ENCODE peak calls at places on chromosomes 16 and 17, in eight cellular contexts. One of them, this sample, is unnamed.

GRCh38 chr17:1275962-1276736 is 3.3 kb upstream of the TRARG1 start:
- DNase-seq in Peyer's patch: peak; percentile 87
- DNase-seq in HT1080: no peak
- DNase-seq in thoracic aorta: no peak
- DNase-seq in stimulated activated CD4-positive, alpha-beta T cell treated with anti-CD3 and anti-CD28 coated beads, Interleukin-2, amount 100 ng/mL, for 4 hours: peak; percentile 48
- DNase-seq in fibroblast of the conjunctiva: no peak
- DNase-seq in activated naive CD8-positive, alpha-beta T cell treated with anti-CD3 and anti-CD28 coated beads, Interleukin-2, amount 50 U/mL, for 24 hours: peak; percentile 78
- DNase-seq in GM13977: peak; percentile 84
- DNase-seq in this sample: no peak

GRCh38 chr17:46768540-46768870 is 50.0 kb downstream of the WNT3 start:
- DNase-seq in GM13977: no peak
- DNase-seq in Peyer's patch: peak; percentile 36
- DNase-seq in thoracic aorta: no peak
- DNase-seq in activated naive CD8-positive, alpha-beta T cell treated with anti-CD3 and anti-CD28 coated beads, Interleukin-2, amount 50 U/mL, for 24 hours: no peak
- DNase-seq in stimulated activated CD4-positive, alpha-beta T cell treated with anti-CD3 and anti-CD28 coated beads, Interleukin-2, amount 100 ng/mL, for 4 hours: no peak
- DNase-seq in HT1080: no peak
- DNase-seq in fibroblast of the conjunctiva: no peak
- DNase-seq in this sample: peak; percentile 55

GRCh38 chr17:77324227-77324626 is 183.5 kb downstream of the SEC14L1 start:
- DNase-seq in stimulated activated CD4-positive, alpha-beta T cell treated with anti-CD3 and anti-CD28 coated beads, Interleukin-2, amount 100 ng/mL, for 4 hours: no peak
- DNase-seq in Peyer's patch: peak; percentile 46
- DNase-seq in GM13977: no peak
- DNase-seq in fibroblast of the conjunctiva: no peak
- DNase-seq in activated naive CD8-positive, alpha-beta T cell treated with anti-CD3 and anti-CD28 coated beads, Interleukin-2, amount 50 U/mL, for 24 hours: no peak
- DNase-seq in thoracic aorta: no peak
- DNase-seq in HT1080: no peak
- DNase-seq in this sample: peak; percentile 56

GRCh38 chr17:79338589-79338988 is 264.0 kb downstream of the ENGASE start:
- DNase-seq in thoracic aorta: no peak
- DNase-seq in HT1080: peak; percentile 6
- DNase-seq in activated naive CD8-positive, alpha-beta T cell treated with anti-CD3 and anti-CD28 coated beads, Interleukin-2, amount 50 U/mL, for 24 hours: no peak
- DNase-seq in Peyer's patch: no peak
- DNase-seq in stimulated activated CD4-positive, alpha-beta T cell treated with anti-CD3 and anti-CD28 coated beads, Interleukin-2, amount 100 ng/mL, for 4 hours: no peak
- DNase-seq in fibroblast of the conjunctiva: no peak
- DNase-seq in GM13977: no peak
- DNase-seq in this sample: no peak

GRCh38 chr17:14298221-14298994 is 2.5 kb upstream of the HS3ST3B1 start:
- DNase-seq in activated naive CD8-positive, alpha-beta T cell treated with anti-CD3 and anti-CD28 coated beads, Interleukin-2, amount 50 U/mL, for 24 hours: no peak
- DNase-seq in thoracic aorta: no peak
- DNase-seq in Peyer's patch: no peak
- DNase-seq in HT1080: no peak
- DNase-seq in fibroblast of the conjunctiva: no peak
- DNase-seq in GM13977: no peak
- DNase-seq in stimulated activated CD4-positive, alpha-beta T cell treated with anti-CD3 and anti-CD28 coated beads, Interleukin-2, amount 100 ng/mL, for 4 hours: no peak
- DNase-seq in this sample: peak; percentile 56

GRCh38 chr16:7217797-7218196 is 114.8 kb upstream of the RBFOX1 start:
- DNase-seq in activated naive CD8-positive, alpha-beta T cell treated with anti-CD3 and anti-CD28 coated beads, Interleukin-2, amount 50 U/mL, for 24 hours: no peak
- DNase-seq in HT1080: no peak
- DNase-seq in stimulated activated CD4-positive, alpha-beta T cell treated with anti-CD3 and anti-CD28 coated beads, Interleukin-2, amount 100 ng/mL, for 4 hours: no peak
- DNase-seq in Peyer's patch: no peak
- DNase-seq in fibroblast of the conjunctiva: no peak
- DNase-seq in GM13977: no peak
- DNase-seq in thoracic aorta: no peak
- DNase-seq in this sample: no peak

GRCh38 chr16:86305440-86305839 is 204.9 kb upstream of the FOXF1 start:
- DNase-seq in stimulated activated CD4-positive, alpha-beta T cell treated with anti-CD3 and anti-CD28 coated beads, Interleukin-2, amount 100 ng/mL, for 4 hours: no peak
- DNase-seq in Peyer's patch: no peak
- DNase-seq in thoracic aorta: no peak
- DNase-seq in activated naive CD8-positive, alpha-beta T cell treated with anti-CD3 and anti-CD28 coated beads, Interleukin-2, amount 50 U/mL, for 24 hours: no peak
- DNase-seq in GM13977: no peak
- DNase-seq in fibroblast of the conjunctiva: no peak
- DNase-seq in HT1080: no peak
- DNase-seq in this sample: no peak

GRCh38 chr17:15341385-15341849 is at the start of gene TEKT3:
- DNase-seq in Peyer's patch: peak; percentile 90
- DNase-seq in HT1080: no peak
- DNase-seq in GM13977: no peak
- DNase-seq in thoracic aorta: peak; percentile 49
- DNase-seq in stimulated activated CD4-positive, alpha-beta T cell treated with anti-CD3 and anti-CD28 coated beads, Interleukin-2, amount 100 ng/mL, for 4 hours: no peak
- DNase-seq in activated naive CD8-positive, alpha-beta T cell treated with anti-CD3 and anti-CD28 coated beads, Interleukin-2, amount 50 U/mL, for 24 hours: peak; percentile 4
- DNase-seq in fibroblast of the conjunctiva: peak; percentile 38
- DNase-seq in this sample: peak; percentile 89

GRCh38 chr16:1966460-1966859 is at the start of gene RNF151:
- DNase-seq in GM13977: no peak
- DNase-seq in activated naive CD8-positive, alpha-beta T cell treated with anti-CD3 and anti-CD28 coated beads, Interleukin-2, amount 50 U/mL, for 24 hours: no peak
- DNase-seq in stimulated activated CD4-positive, alpha-beta T cell treated with anti-CD3 and anti-CD28 coated beads, Interleukin-2, amount 100 ng/mL, for 4 hours: no peak
- DNase-seq in thoracic aorta: no peak
- DNase-seq in HT1080: no peak
- DNase-seq in Peyer's patch: no peak
- DNase-seq in fibroblast of the conjunctiva: no peak
- DNase-seq in this sample: no peak

GRCh38 chr17:2275722-2276121 is 27.9 kb downstream of the SMG6 start:
- DNase-seq in stimulated activated CD4-positive, alpha-beta T cell treated with anti-CD3 and anti-CD28 coated beads, Interleukin-2, amount 100 ng/mL, for 4 hours: no peak
- DNase-seq in GM13977: no peak
- DNase-seq in activated naive CD8-positive, alpha-beta T cell treated with anti-CD3 and anti-CD28 coated beads, Interleukin-2, amount 50 U/mL, for 24 hours: no peak
- DNase-seq in thoracic aorta: no peak
- DNase-seq in HT1080: no peak
- DNase-seq in fibroblast of the conjunctiva: no peak
- DNase-seq in Peyer's patch: no peak
- DNase-seq in this sample: no peak

GRCh38 chr17:6120351-6120750 is 50.2 kb downstream of the WSCD1 start:
- DNase-seq in thoracic aorta: no peak
- DNase-seq in activated naive CD8-positive, alpha-beta T cell treated with anti-CD3 and anti-CD28 coated beads, Interleukin-2, amount 50 U/mL, for 24 hours: no peak
- DNase-seq in Peyer's patch: no peak
- DNase-seq in GM13977: no peak
- DNase-seq in stimulated activated CD4-positive, alpha-beta T cell treated with anti-CD3 and anti-CD28 coated beads, Interleukin-2, amount 100 ng/mL, for 4 hours: no peak
- DNase-seq in HT1080: no peak
- DNase-seq in fibroblast of the conjunctiva: no peak
- DNase-seq in this sample: no peak

GRCh38 chr17:1486802-1487695 is 5.4 kb downstream of the MYO1C start:
- DNase-seq in Peyer's patch: peak; percentile 93
- DNase-seq in activated naive CD8-positive, alpha-beta T cell treated with anti-CD3 and anti-CD28 coated beads, Interleukin-2, amount 50 U/mL, for 24 hours: peak; percentile 90
- DNase-seq in GM13977: peak; percentile 83
- DNase-seq in HT1080: no peak
- DNase-seq in thoracic aorta: peak; percentile 62
- DNase-seq in stimulated activated CD4-positive, alpha-beta T cell treated with anti-CD3 and anti-CD28 coated beads, Interleukin-2, amount 100 ng/mL, for 4 hours: peak; percentile 75
- DNase-seq in fibroblast of the conjunctiva: peak; percentile 41
- DNase-seq in this sample: peak; percentile 94

GRCh38 chr17:76726766-76727718 is at the start of gene METTL23:
- DNase-seq in stimulated activated CD4-positive, alpha-beta T cell treated with anti-CD3 and anti-CD28 coated beads, Interleukin-2, amount 100 ng/mL, for 4 hours: peak; percentile 58
- DNase-seq in GM13977: peak; percentile 81
- DNase-seq in thoracic aorta: no peak
- DNase-seq in fibroblast of the conjunctiva: no peak
- DNase-seq in HT1080: peak; percentile 72
- DNase-seq in activated naive CD8-positive, alpha-beta T cell treated with anti-CD3 and anti-CD28 coated beads, Interleukin-2, amount 50 U/mL, for 24 hours: peak; percentile 86
- DNase-seq in Peyer's patch: peak; percentile 95
- DNase-seq in this sample: peak; percentile 93

GRCh38 chr16:78571880-78572279 is 472.4 kb downstream of the WWOX start:
- DNase-seq in activated naive CD8-positive, alpha-beta T cell treated with anti-CD3 and anti-CD28 coated beads, Interleukin-2, amount 50 U/mL, for 24 hours: no peak
- DNase-seq in fibroblast of the conjunctiva: no peak
- DNase-seq in GM13977: no peak
- DNase-seq in stimulated activated CD4-positive, alpha-beta T cell treated with anti-CD3 and anti-CD28 coated beads, Interleukin-2, amount 100 ng/mL, for 4 hours: no peak
- DNase-seq in thoracic aorta: no peak
- DNase-seq in HT1080: no peak
- DNase-seq in Peyer's patch: no peak
- DNase-seq in this sample: no peak

GRCh38 chr17:8204761-8205555 is 5.4 kb downstream of the AURKB start:
- DNase-seq in fibroblast of the conjunctiva: no peak
- DNase-seq in stimulated activated CD4-positive, alpha-beta T cell treated with anti-CD3 and anti-CD28 coated beads, Interleukin-2, amount 100 ng/mL, for 4 hours: no peak
- DNase-seq in activated naive CD8-positive, alpha-beta T cell treated with anti-CD3 and anti-CD28 coated beads, Interleukin-2, amount 50 U/mL, for 24 hours: no peak
- DNase-seq in thoracic aorta: no peak
- DNase-seq in GM13977: no peak
- DNase-seq in HT1080: no peak
- DNase-seq in Peyer's patch: no peak
- DNase-seq in this sample: no peak

GRCh38 chr17:50277357-50277754 is 3.1 kb downstream of the TMEM92 start:
- DNase-seq in thoracic aorta: no peak
- DNase-seq in Peyer's patch: no peak
- DNase-seq in HT1080: no peak
- DNase-seq in activated naive CD8-positive, alpha-beta T cell treated with anti-CD3 and anti-CD28 coated beads, Interleukin-2, amount 50 U/mL, for 24 hours: no peak
- DNase-seq in GM13977: no peak
- DNase-seq in fibroblast of the conjunctiva: no peak
- DNase-seq in stimulated activated CD4-positive, alpha-beta T cell treated with anti-CD3 and anti-CD28 coated beads, Interleukin-2, amount 100 ng/mL, for 4 hours: no peak
- DNase-seq in this sample: no peak

GRCh38 chr16:71421911-71422310 is 19.9 kb downstream of the TLE7 start:
- DNase-seq in thoracic aorta: no peak
- DNase-seq in activated naive CD8-positive, alpha-beta T cell treated with anti-CD3 and anti-CD28 coated beads, Interleukin-2, amount 50 U/mL, for 24 hours: peak; percentile 29
- DNase-seq in Peyer's patch: peak; percentile 55
- DNase-seq in stimulated activated CD4-positive, alpha-beta T cell treated with anti-CD3 and anti-CD28 coated beads, Interleukin-2, amount 100 ng/mL, for 4 hours: no peak
- DNase-seq in HT1080: peak; percentile 26
- DNase-seq in fibroblast of the conjunctiva: no peak
- DNase-seq in GM13977: peak; percentile 63
- DNase-seq in this sample: no peak

GRCh38 chr17:8629371-8630226 is 926 bp downstream of the MYH10 start:
- DNase-seq in stimulated activated CD4-positive, alpha-beta T cell treated with anti-CD3 and anti-CD28 coated beads, Interleukin-2, amount 100 ng/mL, for 4 hours: no peak
- DNase-seq in activated naive CD8-positive, alpha-beta T cell treated with anti-CD3 and anti-CD28 coated beads, Interleukin-2, amount 50 U/mL, for 24 hours: peak; percentile 14
- DNase-seq in Peyer's patch: no peak
- DNase-seq in thoracic aorta: no peak
- DNase-seq in HT1080: no peak
- DNase-seq in fibroblast of the conjunctiva: no peak
- DNase-seq in GM13977: peak; percentile 37
- DNase-seq in this sample: no peak

GRCh38 chr16:88924834-88925539 is 52.0 kb downstream of the CBFA2T3 start:
- DNase-seq in Peyer's patch: peak; percentile 74
- DNase-seq in thoracic aorta: no peak
- DNase-seq in stimulated activated CD4-positive, alpha-beta T cell treated with anti-CD3 and anti-CD28 coated beads, Interleukin-2, amount 100 ng/mL, for 4 hours: no peak
- DNase-seq in fibroblast of the conjunctiva: peak; percentile 80
- DNase-seq in activated naive CD8-positive, alpha-beta T cell treated with anti-CD3 and anti-CD28 coated beads, Interleukin-2, amount 50 U/mL, for 24 hours: peak; percentile 54
- DNase-seq in HT1080: peak; percentile 86
- DNase-seq in GM13977: peak; percentile 84
- DNase-seq in this sample: no peak

GRCh38 chr17:77372444-77373297 is 231.9 kb downstream of the SEC14L1 start:
- DNase-seq in stimulated activated CD4-positive, alpha-beta T cell treated with anti-CD3 and anti-CD28 coated beads, Interleukin-2, amount 100 ng/mL, for 4 hours: peak; percentile 37
- DNase-seq in thoracic aorta: no peak
- DNase-seq in HT1080: no peak
- DNase-seq in Peyer's patch: peak; percentile 90
- DNase-seq in fibroblast of the conjunctiva: peak; percentile 77
- DNase-seq in activated naive CD8-positive, alpha-beta T cell treated with anti-CD3 and anti-CD28 coated beads, Interleukin-2, amount 50 U/mL, for 24 hours: peak; percentile 67
- DNase-seq in GM13977: peak; percentile 90
- DNase-seq in this sample: no peak

GRCh38 chr17:83186751-83187421 is 107.5 kb downstream of the METRNL start:
- DNase-seq in stimulated activated CD4-positive, alpha-beta T cell treated with anti-CD3 and anti-CD28 coated beads, Interleukin-2, amount 100 ng/mL, for 4 hours: no peak
- DNase-seq in Peyer's patch: no peak
- DNase-seq in fibroblast of the conjunctiva: no peak
- DNase-seq in GM13977: no peak
- DNase-seq in thoracic aorta: no peak
- DNase-seq in activated naive CD8-positive, alpha-beta T cell treated with anti-CD3 and anti-CD28 coated beads, Interleukin-2, amount 50 U/mL, for 24 hours: no peak
- DNase-seq in HT1080: no peak
- DNase-seq in this sample: no peak

GRCh38 chr16:57815987-57816745 is 13.9 kb upstream of the KIFC3 start:
- DNase-seq in fibroblast of the conjunctiva: peak; percentile 51
- DNase-seq in activated naive CD8-positive, alpha-beta T cell treated with anti-CD3 and anti-CD28 coated beads, Interleukin-2, amount 50 U/mL, for 24 hours: peak; percentile 52
- DNase-seq in thoracic aorta: peak; percentile 76
- DNase-seq in Peyer's patch: peak; percentile 89
- DNase-seq in stimulated activated CD4-positive, alpha-beta T cell treated with anti-CD3 and anti-CD28 coated beads, Interleukin-2, amount 100 ng/mL, for 4 hours: no peak
- DNase-seq in HT1080: peak; percentile 93
- DNase-seq in GM13977: no peak
- DNase-seq in this sample: peak; percentile 95

GRCh38 chr17:16935241-16935663 is 36.7 kb downstream of the TNFRSF13B start:
- DNase-seq in Peyer's patch: peak; percentile 37
- DNase-seq in HT1080: no peak
- DNase-seq in fibroblast of the conjunctiva: no peak
- DNase-seq in GM13977: no peak
- DNase-seq in activated naive CD8-positive, alpha-beta T cell treated with anti-CD3 and anti-CD28 coated beads, Interleukin-2, amount 50 U/mL, for 24 hours: no peak
- DNase-seq in thoracic aorta: no peak
- DNase-seq in stimulated activated CD4-positive, alpha-beta T cell treated with anti-CD3 and anti-CD28 coated beads, Interleukin-2, amount 100 ng/mL, for 4 hours: no peak
- DNase-seq in this sample: peak; percentile 60

GRCh38 chr17:62692721-62693431 is 65.4 kb downstream of the MRC2 start:
- DNase-seq in thoracic aorta: no peak
- DNase-seq in HT1080: no peak
- DNase-seq in fibroblast of the conjunctiva: no peak
- DNase-seq in Peyer's patch: no peak
- DNase-seq in stimulated activated CD4-positive, alpha-beta T cell treated with anti-CD3 and anti-CD28 coated beads, Interleukin-2, amount 100 ng/mL, for 4 hours: no peak
- DNase-seq in GM13977: no peak
- DNase-seq in activated naive CD8-positive, alpha-beta T cell treated with anti-CD3 and anti-CD28 coated beads, Interleukin-2, amount 50 U/mL, for 24 hours: peak; percentile 18
- DNase-seq in this sample: peak; percentile 59

GRCh38 chr17:16991349-16992009 is 19.6 kb upstream of the TNFRSF13B start:
- DNase-seq in thoracic aorta: no peak
- DNase-seq in GM13977: peak; percentile 79
- DNase-seq in stimulated activated CD4-positive, alpha-beta T cell treated with anti-CD3 and anti-CD28 coated beads, Interleukin-2, amount 100 ng/mL, for 4 hours: peak; percentile 78
- DNase-seq in HT1080: peak; percentile 42
- DNase-seq in fibroblast of the conjunctiva: peak; percentile 17
- DNase-seq in Peyer's patch: peak; percentile 96
- DNase-seq in activated naive CD8-positive, alpha-beta T cell treated with anti-CD3 and anti-CD28 coated beads, Interleukin-2, amount 50 U/mL, for 24 hours: peak; percentile 88
- DNase-seq in this sample: peak; percentile 90

GRCh38 chr17:76529643-76530488 is 7.6 kb downstream of the CYGB start:
- DNase-seq in Peyer's patch: peak; percentile 83
- DNase-seq in thoracic aorta: peak; percentile 24
- DNase-seq in activated naive CD8-positive, alpha-beta T cell treated with anti-CD3 and anti-CD28 coated beads, Interleukin-2, amount 50 U/mL, for 24 hours: no peak
- DNase-seq in fibroblast of the conjunctiva: peak; percentile 81
- DNase-seq in HT1080: no peak
- DNase-seq in stimulated activated CD4-positive, alpha-beta T cell treated with anti-CD3 and anti-CD28 coated beads, Interleukin-2, amount 100 ng/mL, for 4 hours: no peak
- DNase-seq in GM13977: no peak
- DNase-seq in this sample: peak; percentile 90

GRCh38 chr17:73362697-73363096 is 50.9 kb upstream of the CDC42EP4 start:
- DNase-seq in HT1080: no peak
- DNase-seq in thoracic aorta: no peak
- DNase-seq in fibroblast of the conjunctiva: no peak
- DNase-seq in activated naive CD8-positive, alpha-beta T cell treated with anti-CD3 and anti-CD28 coated beads, Interleukin-2, amount 50 U/mL, for 24 hours: no peak
- DNase-seq in stimulated activated CD4-positive, alpha-beta T cell treated with anti-CD3 and anti-CD28 coated beads, Interleukin-2, amount 100 ng/mL, for 4 hours: no peak
- DNase-seq in GM13977: no peak
- DNase-seq in Peyer's patch: no peak
- DNase-seq in this sample: no peak

GRCh38 chr16:81315271-81316175 is 761 bp downstream of the GAN start:
- DNase-seq in thoracic aorta: peak; percentile 9
- DNase-seq in Peyer's patch: peak; percentile 75
- DNase-seq in fibroblast of the conjunctiva: no peak
- DNase-seq in stimulated activated CD4-positive, alpha-beta T cell treated with anti-CD3 and anti-CD28 coated beads, Interleukin-2, amount 100 ng/mL, for 4 hours: peak; percentile 28
- DNase-seq in HT1080: peak; percentile 13
- DNase-seq in GM13977: peak; percentile 52
- DNase-seq in activated naive CD8-positive, alpha-beta T cell treated with anti-CD3 and anti-CD28 coated beads, Interleukin-2, amount 50 U/mL, for 24 hours: peak; percentile 53
- DNase-seq in this sample: peak; percentile 80

This sample was measured in suprapubic skin.